ENCODE peak calls at places on chromosomes 4 and X, in five cellular contexts. E is heart right ventricle; O is effector memory CD4-positive, alpha-beta T cell; F is uterus; T is cardiac muscle cell. D is an unnamed sample.

GRCh38 chrX:68846536-68846935 is 17.7 kb downstream of the EFNB1 start:
- DNase-seq in O (no peak), T (no peak), F (no peak), E (no peak), D (no peak)

GRCh38 chr4:165927366-165927765 is 54.3 kb downstream of the TLL1 start:
- DNase-seq in F (no peak), T (no peak), E (no peak), O (no peak), D (no peak)

GRCh38 chrX:8147216-8147615 is 23.9 kb downstream of the VCX2 start:
- DNase-seq in O (no peak), F (no peak), T (no peak), E (no peak), D (no peak)

GRCh38 chr4:138400528-138400927 is 158.4 kb upstream of the SLC7A11 start:
- DNase-seq in F (no peak), O (no peak), E (peak; percentile 47), T (no peak), D (no peak)

GRCh38 chr4:109041463-109041862 is 261.0 kb downstream of the COL25A1 start:
- DNase-seq in F (no peak), O (no peak), E (no peak), T (peak; percentile 29), D (no peak)

GRCh38 chrX:54794795-54795194 is 3.3 kb downstream of the ITIH6 start:
- DNase-seq in F (no peak), O (no peak), T (no peak), E (no peak), D (no peak)

GRCh38 chrX:153882086-153882498 is 3.9 kb downstream of the L1CAM start:
- DNase-seq in F (no peak), O (no peak), E (no peak), T (no peak), D (no peak)

GRCh38 chr4:38381788-38382187 is 282.2 kb upstream of the KLF3 start:
- DNase-seq in T (peak; percentile 74), E (no peak), O (no peak), F (peak; percentile 41), D (no peak)

GRCh38 chr4:125994024-125994423 is 679.3 kb downstream of the FAT4 start:
- DNase-seq in T (no peak), O (no peak), E (no peak), F (no peak), D (no peak)

GRCh38 chr4:159551268-159551667 is 448.4 kb downstream of the RAPGEF2 start:
- DNase-seq in F (no peak), O (no peak), E (no peak), T (peak; percentile 70), D (no peak)

GRCh38 chrX:96655947-96656623 is 28.6 kb upstream of the DIAPH2 start:
- DNase-seq in T (no peak), E (no peak), O (no peak), F (no peak), D (no peak)

GRCh38 chr4:54056360-54056759 is 8.0 kb downstream of the CHIC2 start:
- DNase-seq in F (no peak), E (no peak), O (no peak), T (no peak), D (no peak)

GRCh38 chrX:47030339-47030738 is 47.9 kb upstream of the RGN start:
- DNase-seq in E (peak; percentile 32), O (peak; percentile 1), F (no peak), T (peak; percentile 73), D (peak; percentile 25)

GRCh38 chr4:90074322-90074886 is 52.8 kb upstream of the CCSER1 start:
- DNase-seq in O (no peak), E (no peak), T (no peak), F (no peak), D (no peak)

GRCh38 chrX:49960061-49960460 is 37.7 kb downstream of the CLCN5 start:
- DNase-seq in T (no peak), E (no peak), F (no peak), O (no peak), D (no peak)

GRCh38 chrX:107565005-107565404 is 63.3 kb upstream of the PRPS1 start:
- DNase-seq in T (no peak), O (no peak), E (no peak), F (no peak), D (no peak)

GRCh38 chr4:183675625-183676024 is 16.5 kb downstream of the TRAPPC11 start:
- DNase-seq in O (no peak), T (no peak), F (no peak), E (no peak), D (no peak)

GRCh38 chr4:119498520-119498919 is 130.1 kb downstream of the PDE5A start:
- DNase-seq in O (no peak), E (peak; percentile 28), F (peak; percentile 35), T (peak; percentile 62), D (no peak)

GRCh38 chr4:113584407-113585150 is 177.0 kb downstream of the CAMK2D start:
- DNase-seq in O (no peak), E (no peak), T (peak; percentile 49), F (no peak), D (peak; percentile 14)

GRCh38 chr4:71189471-71189870 is 149.3 kb upstream of the SLC4A4 start:
- DNase-seq in E (no peak), O (no peak), T (peak; percentile 42), F (no peak), D (no peak)

GRCh38 chrX:40878821-40879571 is 143.7 kb upstream of the MED14 start:
- DNase-seq in T (no peak), F (no peak), O (no peak), E (no peak), D (no peak)
- H3K4me3 ChIP-seq in T (no peak overlapping the region), F (no peak overlapping the region), O (no peak overlapping the region), E (no peak overlapping the region), D (no peak overlapping the region)

DNA sequence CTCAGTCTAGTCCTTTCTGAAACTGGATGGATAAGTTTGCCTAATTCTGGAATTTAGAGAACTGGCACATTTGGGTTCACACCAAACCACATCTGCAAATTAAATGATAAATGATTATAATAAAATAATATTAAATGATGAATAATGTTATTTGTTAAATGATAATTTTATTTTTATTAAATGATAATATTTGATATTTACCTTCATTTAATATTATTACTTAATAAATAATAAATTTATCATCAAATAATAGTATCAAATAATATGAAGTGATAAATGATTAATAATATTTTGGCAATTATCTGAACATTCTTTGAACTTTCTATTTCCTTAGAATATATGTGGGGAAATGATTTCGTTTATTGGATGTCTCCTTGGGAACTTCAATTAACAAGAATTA is 1604.2 kb downstream of the STIM2 start:
- DNase-seq in F (no peak), O (no peak), E (no peak), T (no peak), D (no peak)
- H3K27me3 ChIP-seq in F (no peaks in the 10 kb centered on the region), O (no peaks in the 10 kb centered on the region), E (no peaks in the 10 kb centered on the region), T (no peaks in the 10 kb centered on the region), D (no peaks in the 10 kb centered on the region)

DNA sequence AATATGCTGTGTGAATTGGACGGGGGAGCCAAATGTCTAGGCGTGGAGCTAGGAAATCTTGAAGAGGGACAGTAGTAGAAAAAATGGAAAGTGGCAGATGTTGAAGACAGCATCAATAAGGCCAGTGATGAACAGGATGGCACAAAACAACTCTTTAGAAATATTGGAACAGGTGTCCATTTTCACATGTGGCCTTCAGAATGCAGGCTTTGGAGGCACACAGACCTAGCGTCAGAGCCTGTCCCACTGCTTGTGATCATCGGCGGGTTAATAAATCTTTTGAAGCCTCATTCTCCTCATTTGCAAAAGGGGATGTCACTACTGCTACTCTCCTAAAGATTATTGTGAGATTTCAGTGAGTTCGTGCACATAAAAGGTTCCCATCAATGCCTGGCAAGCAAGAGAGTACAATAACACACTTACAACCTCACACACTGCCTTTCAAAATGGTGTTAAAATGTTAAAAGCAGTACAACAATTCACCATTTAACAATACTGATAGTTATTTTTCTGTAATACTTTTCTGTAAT is 2.4 kb downstream of the PDLIM3 start:
- DNase-seq in O (no peak), T (peak; percentile 37), E (no peak), F (no peak), D (no peak)
- H3K4me3 ChIP-seq in O (no peak overlapping the region), T (no peak overlapping the region), E (peak overlapping the region; percentile 75), F (peak overlapping the region; percentile 2), D (no peak overlapping the region)

GRCh38 chr4:173507471-173508385 is 22.3 kb downstream of the HAND2 start:
- DNase-seq in O (no peak), F (no peak), E (no peak), T (no peak), D (no peak)
- H3K27me3 ChIP-seq in O (peaks cover 64% of the 10 kb centered on the region), F (no peaks in the 10 kb centered on the region), E (no peaks in the 10 kb centered on the region), T (peaks cover 30% of the 10 kb centered on the region), D (peaks cover 94% of the 10 kb centered on the region)

DNA sequence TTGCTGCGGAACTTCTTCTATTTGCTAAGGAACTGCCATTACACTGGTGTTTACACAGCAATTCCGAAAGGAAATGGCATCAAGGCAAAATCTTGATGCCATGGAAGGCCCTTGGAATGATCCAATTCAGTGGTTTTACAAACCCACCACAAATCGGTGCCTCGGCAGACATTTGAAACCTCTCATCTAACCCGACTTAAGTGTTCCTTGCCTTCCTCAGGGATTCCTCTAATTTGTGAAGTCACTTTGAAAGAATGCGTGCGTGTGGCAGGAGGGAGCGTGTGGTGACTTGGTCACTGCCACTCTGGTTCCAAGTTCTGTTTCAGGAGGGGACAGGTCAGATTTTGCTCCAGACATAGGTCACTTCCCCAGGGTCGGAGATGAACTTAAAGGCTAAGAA is 4.8 kb downstream of the NOP14 start:
- DNase-seq in F (no peak), E (no peak), O (no peak), T (no peak), D (no peak)
- H3K4me3 ChIP-seq in F (no peak overlapping the region), E (no peak overlapping the region), O (no peak overlapping the region), T (no peak overlapping the region), D (no peak overlapping the region)

GRCh38 chrX:139554991-139555675 is 24.6 kb downstream of the F9 start:
- DNase-seq in F (no peak), T (no peak), O (no peak), E (no peak), D (no peak)

GRCh38 chrX:139563251-139563650 is 32.7 kb downstream of the F9 start:
- DNase-seq in E (no peak), T (no peak), F (no peak), O (no peak), D (no peak)

GRCh38 chrX:139560221-139560620 is 29.7 kb downstream of the F9 start:
- DNase-seq in O (no peak), F (no peak), T (peak; percentile 3), E (no peak), D (no peak)

GRCh38 chrX:139554367-139554766 is 23.8 kb downstream of the F9 start:
- DNase-seq in E (no peak), F (no peak), O (no peak), T (no peak), D (no peak)

DNA sequence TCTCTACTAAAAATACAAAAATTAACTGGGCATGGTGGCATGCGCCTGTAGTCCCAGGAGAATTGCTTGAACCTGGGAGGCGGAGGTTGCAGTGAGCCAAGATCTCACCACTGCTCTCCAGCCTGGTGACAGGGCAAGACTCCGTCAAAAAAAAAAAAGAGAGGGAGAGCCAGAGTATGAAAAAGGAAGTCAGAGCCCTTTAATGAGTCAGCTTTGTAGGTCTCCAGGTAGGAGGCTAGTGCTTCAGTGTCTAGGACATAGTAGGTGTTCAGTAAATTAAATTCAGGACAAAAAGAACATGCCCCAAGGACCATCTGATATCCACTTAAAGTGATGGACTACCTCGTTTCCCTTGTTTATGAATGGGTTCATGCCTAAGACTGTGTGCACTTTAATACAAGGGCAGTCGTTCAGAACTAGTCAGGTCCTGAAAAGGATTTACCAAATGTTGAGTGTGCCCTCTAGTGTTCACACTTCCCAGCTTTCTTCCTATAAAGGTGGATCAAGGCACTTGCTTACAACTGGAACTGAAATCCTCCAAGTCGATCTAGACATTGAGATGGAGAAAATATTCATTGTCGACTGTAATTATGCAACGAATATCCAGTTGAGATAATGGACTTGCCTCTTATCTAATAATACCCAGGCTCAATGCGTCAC is 29.0 kb downstream of the F9 start:
- DNase-seq in F (no peak), O (no peak), E (peak; percentile 21), T (peak; percentile 50), D (peak; percentile 18)
- H3K27me3 ChIP-seq in F (no peaks in the 10 kb centered on the region), O (no peaks in the 10 kb centered on the region), E (no peaks in the 10 kb centered on the region), T (no peaks in the 10 kb centered on the region), D (peaks cover 2% of the 10 kb centered on the region)

GRCh38 chr4:74308215-74308614 is at the start of gene EPGN:
- DNase-seq in E (no peak), O (no peak), F (no peak), T (peak; percentile 27), D (no peak)
- H3K4me3 ChIP-seq in E (no peak within 1 kb of the TSS), O (no peak within 1 kb of the TSS), F (no peak within 1 kb of the TSS), T (no peak within 1 kb of the TSS), D (no peak within 1 kb of the TSS)

D was measured in kidney epithelial cell.